ENCODE peak calls at places on chromosomes 4 and X, in eight cellular contexts. A is cardiac muscle cell, U is heart left ventricle, D is mammary epithelial cell, M is coronary artery, X is stomach, R is uterus, O is GM23248. T is an unnamed sample.

GRCh38 chr4:78057600-78058560 is 757 bp downstream of the FRAS1 start:
- DNase-seq in A (peak; percentile 55), U (peak; percentile 45), D (peak; percentile 64), M (peak; percentile 76), X (peak; percentile 34), R (peak; percentile 30), O (peak; percentile 76), T (no peak)

GRCh38 chr4:33941854-33942253 is 2302.5 kb downstream of the ARAP2 start:
- DNase-seq in A (no peak), U (no peak), D (no peak), M (no peak), X (no peak), R (no peak), O (no peak), T (no peak)

GRCh38 chrX:12975999-12976558 is 1.2 kb downstream of the TMSB4X start:
- DNase-seq in A (peak; percentile 68), U (peak; percentile 47), D (no peak), M (no peak), X (peak; percentile 40), R (peak; percentile 47), O (peak; percentile 60), T (no peak)

GRCh38 chrX:57918750-57919436 is 8.6 kb upstream of the ZXDA start:
- DNase-seq in A (peak; percentile 53), U (no peak), D (no peak), M (no peak), X (peak; percentile 32), R (peak; percentile 21), O (peak; percentile 55), T (no peak)

GRCh38 chr4:18923496-18924161 is 902.1 kb upstream of the LCORL start:
- DNase-seq in A (no peak), U (no peak), D (no peak), M (no peak), X (no peak), R (no peak), O (no peak), T (no peak)

GRCh38 chrX:136711147-136711546 is 63.2 kb downstream of the CD40LG start:
- DNase-seq in A (peak; percentile 52), U (peak; percentile 32), D (peak; percentile 42), M (no peak), X (peak; percentile 35), R (peak; percentile 31), O (peak; percentile 51), T (no peak)

GRCh38 chr4:45539142-45539814 is 584.6 kb downstream of the GABRG1 start:
- DNase-seq in A (no peak), U (no peak), D (no peak), M (no peak), X (no peak), R (no peak), O (no peak), T (no peak)

GRCh38 chr4:64121803-64122202 is 287.4 kb downstream of the TECRL start:
- DNase-seq in A (no peak), U (no peak), D (no peak), M (no peak), X (no peak), R (no peak), O (no peak), T (no peak)

GRCh38 chr4:39699676-39700409 is 1.9 kb downstream of the UBE2K start:
- DNase-seq in A (peak; percentile 39), U (no peak), D (peak; percentile 31), M (no peak), X (no peak), R (no peak), O (peak; percentile 58), T (no peak)

GRCh38 chr4:69858683-69859082 is 1.3 kb downstream of the SULT1E1 start:
- DNase-seq in A (peak; percentile 75), U (no peak), D (peak; percentile 78), M (no peak), X (no peak), R (no peak), O (no peak), T (no peak)

GRCh38 chrX:1106478-1107210 is 105.8 kb downstream of the CRLF2 start:
- DNase-seq in A (no peak), U (no peak), D (no peak), M (no peak), X (no peak), R (no peak), O (no peak), T (no peak)

GRCh38 chr4:4762909-4763814 is 96.3 kb upstream of the MSX1 start:
- DNase-seq in A (peak; percentile 83), U (peak; percentile 19), D (peak; percentile 41), M (no peak), X (no peak), R (peak; percentile 25), O (peak; percentile 69), T (no peak)

GRCh38 chr4:189136462-189136861 is 804.2 kb upstream of the FRG1 start:
- DNase-seq in A (no peak), U (no peak), D (peak; percentile 59), M (no peak), X (no peak), R (no peak), O (no peak), T (no peak)

GRCh38 chr4:13988347-13989265 is 361.1 kb upstream of the BOD1L1 start:
- DNase-seq in A (peak; percentile 97), U (no peak), D (peak; percentile 94), M (peak; percentile 80), X (no peak), R (no peak), O (peak; percentile 97), T (peak; percentile 55)
- H3K27ac ChIP-seq in A (no peak overlapping the region), U (no peak overlapping the region), D (peak overlapping the region; percentile 79), M (peak overlapping the region; percentile 4), X (no peak overlapping the region), R (no peak overlapping the region), O (peak overlapping the region; percentile 89), T (peak overlapping the region; percentile 82)

GRCh38 chr4:65661469-65661868 is 8.8 kb downstream of the EPHA5 start:
- DNase-seq in A (no peak), U (no peak), D (no peak), M (no peak), X (peak; percentile 76), R (no peak), O (no peak), T (no peak)
- H3K27ac ChIP-seq in A (no peak overlapping the region), U (no peak overlapping the region), D (no peak overlapping the region), M (no peak overlapping the region), X (no peak overlapping the region), R (no peak overlapping the region), O (no peak overlapping the region), T (no peak overlapping the region)

GRCh38 chr4:185341841-185342240 is 53.9 kb downstream of the LRP2BP start:
- DNase-seq in A (no peak), U (no peak), D (no peak), M (no peak), X (no peak), R (no peak), O (no peak), T (no peak)

GRCh38 chr4:185343726-185344581 is 51.8 kb downstream of the LRP2BP start:
- DNase-seq in A (peak; percentile 60), U (peak; percentile 21), D (peak; percentile 5), M (no peak), X (no peak), R (peak; percentile 28), O (peak; percentile 53), T (no peak)

GRCh38 chr4:185346975-185347601 is 48.6 kb downstream of the LRP2BP start:
- DNase-seq in A (peak; percentile 20), U (no peak), D (no peak), M (no peak), X (no peak), R (no peak), O (no peak), T (peak; percentile 19)

GRCh38 chr4:185341377-185341776 is 54.3 kb downstream of the LRP2BP start:
- DNase-seq in A (no peak), U (no peak), D (no peak), M (no peak), X (no peak), R (no peak), O (no peak), T (no peak)

DNA sequence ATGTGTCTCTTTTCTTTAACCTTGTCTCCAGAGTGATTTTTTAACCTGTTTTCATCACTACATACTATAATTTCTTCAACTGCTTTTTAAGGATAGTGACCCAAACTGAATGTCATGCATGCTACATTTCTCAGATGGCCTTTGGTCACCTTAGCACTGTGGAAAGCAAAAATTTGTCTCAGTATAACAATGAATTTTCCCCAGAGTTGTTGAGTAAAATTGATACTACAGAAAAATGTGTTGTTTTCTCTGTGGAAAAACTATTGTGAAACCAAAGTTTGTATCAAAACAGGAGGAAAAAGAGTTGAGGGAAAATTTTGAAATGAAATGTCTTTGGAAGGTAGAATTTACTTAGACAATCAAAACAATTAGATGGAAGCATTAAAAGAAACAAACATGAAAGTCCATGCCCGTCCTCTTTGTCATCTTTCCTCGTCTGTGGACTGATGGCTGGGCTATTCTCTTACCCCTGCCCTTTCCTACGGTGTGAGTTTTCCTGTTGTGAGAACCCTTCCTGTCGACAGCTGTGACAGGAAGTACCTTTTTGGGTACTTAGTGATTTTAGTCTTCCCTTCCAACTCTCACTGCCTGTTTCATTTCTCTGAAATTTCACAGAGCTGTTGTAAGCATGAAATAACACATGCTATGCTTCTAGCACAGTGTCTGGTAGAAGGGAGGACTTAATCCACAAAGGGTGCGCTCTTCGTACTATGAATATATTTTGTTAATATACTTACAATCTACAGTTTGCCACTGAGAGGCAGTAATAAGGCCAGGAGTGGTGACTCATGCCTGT is 50.8 kb downstream of the LRP2BP start:
- DNase-seq in A (no peak), U (no peak), D (no peak), M (no peak), X (no peak), R (no peak), O (no peak), T (no peak)
- H3K27ac ChIP-seq in A (no peak overlapping the region), U (no peak overlapping the region), D (no peak overlapping the region), M (peak overlapping the region; percentile 41), X (no peak overlapping the region), R (peak overlapping the region; percentile 83), O (peak overlapping the region; percentile 67), T (no peak overlapping the region)

DNA sequence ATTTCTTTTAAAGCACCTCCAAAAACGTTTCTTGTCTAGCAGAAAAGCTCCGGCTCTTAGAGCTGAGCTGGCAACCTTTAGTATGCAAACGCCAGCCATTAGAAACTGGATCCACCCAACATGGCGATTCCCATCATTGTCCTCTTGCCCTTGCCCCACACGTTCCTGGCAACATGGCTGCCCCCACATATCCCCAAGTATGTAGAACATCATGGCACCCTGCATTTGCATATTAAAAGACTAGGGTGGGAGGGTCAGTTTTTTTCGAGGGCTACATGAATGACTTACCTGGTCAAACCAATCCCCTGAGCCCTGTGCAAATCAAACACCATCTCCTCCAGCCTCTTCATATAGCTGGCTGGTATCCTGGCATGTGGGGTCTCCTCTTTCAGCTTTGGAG is 82.2 kb upstream of the HELT start:
- DNase-seq in A (no peak), U (no peak), D (no peak), M (no peak), X (no peak), R (no peak), O (no peak), T (no peak)
- H3K27ac ChIP-seq in A (no peak overlapping the region), U (no peak overlapping the region), D (no peak overlapping the region), M (no peak overlapping the region), X (no peak overlapping the region), R (no peak overlapping the region), O (no peak overlapping the region), T (no peak overlapping the region)

GRCh38 chr4:184348311-184349233 is 125.8 kb downstream of the IRF2 start:
- DNase-seq in A (peak; percentile 94), U (no peak), D (no peak), M (no peak), X (peak; percentile 87), R (peak; percentile 41), O (no peak), T (no peak)
- H3K27ac ChIP-seq in A (no peak overlapping the region), U (peak overlapping the region; percentile 85), D (no peak overlapping the region), M (peak overlapping the region; percentile 33), X (peak overlapping the region; percentile 98), R (peak overlapping the region; percentile 52), O (no peak overlapping the region), T (no peak overlapping the region)